ENCODE peak calls at places on chromosomes 1 and 21, in seven cellular contexts. P, I, X, R, O, C and H are unnamed samples.
A peak's percentile ranks its signal among the peaks of the same experiment; 100 is the strongest.

GRCh38 chr1:229871078-229871676 is 195.9 kb upstream of the GALNT2 start:
- DNase-seq in P (no peak), I (no peak), X (no peak), R (no peak), O (no peak), C (no peak), H (no peak)

GRCh38 chr21:16116798-16117197 is 387.0 kb downstream of the USP25 start:
- DNase-seq in P (no peak), I (no peak), X (no peak), R (no peak), O (no peak), C (no peak), H (no peak)

GRCh38 chr1:178581351-178581951 is 68.5 kb downstream of the TEX35 start:
- DNase-seq in P (no peak), I (peak; percentile 68), X (no peak), R (peak; percentile 91), O (no peak), C (no peak), H (no peak)

GRCh38 chr21:39961251-39961650 is 94.0 kb downstream of the PCP4 start:
- DNase-seq in P (no peak), I (no peak), X (no peak), R (no peak), O (no peak), C (no peak), H (no peak)

GRCh38 chr1:97114842-97115241 is 393.3 kb downstream of the PTBP2 start:
- DNase-seq in P (peak; percentile 44), I (no peak), X (no peak), R (peak; percentile 24), O (no peak), C (peak; percentile 90), H (no peak)

GRCh38 chr1:31987231-31987630 is 26.4 kb upstream of the KHDRBS1 start:
- DNase-seq in P (peak; percentile 32), I (no peak), X (peak; percentile 42), R (peak; percentile 39), O (no peak), C (no peak), H (no peak)

GRCh38 chr1:181737056-181737455 is 253.7 kb downstream of the CACNA1E start:
- DNase-seq in P (no peak), I (no peak), X (no peak), R (peak; percentile 19), O (no peak), C (no peak), H (no peak)

GRCh38 chr1:7050751-7051665 is 265.8 kb downstream of the CAMTA1 start:
- DNase-seq in P (no peak), I (no peak), X (no peak), R (no peak), O (no peak), C (no peak), H (no peak)

GRCh38 chr1:229116114-229116513 is 154.8 kb upstream of the RAB4A start:
- DNase-seq in P (no peak), I (peak; percentile 68), X (no peak), R (no peak), O (no peak), C (no peak), H (no peak)

GRCh38 chr21:45253180-45253579 is 34.5 kb downstream of the POFUT2 start:
- DNase-seq in P (no peak), I (no peak), X (no peak), R (no peak), O (no peak), C (no peak), H (peak; percentile 34)

GRCh38 chr1:51618715-51619114 is 1.8 kb downstream of the OSBPL9 start:
- DNase-seq in P (no peak), I (no peak), X (no peak), R (no peak), O (no peak), C (no peak), H (no peak)
- H3K4me1 ChIP-seq in P (peaks cover 36% of the 10 kb centered on the region), I (peaks cover 60% of the 10 kb centered on the region), X (peaks cover 9% of the 10 kb centered on the region), R (peaks cover 15% of the 10 kb centered on the region), O (peaks cover 21% of the 10 kb centered on the region), C (peaks cover 17% of the 10 kb centered on the region), H (peaks cover 62% of the 10 kb centered on the region)

GRCh38 chr1:4626560-4627319 is 27.7 kb upstream of the AJAP1 start:
- DNase-seq in P (no peak), I (no peak), X (no peak), R (no peak), O (no peak), C (no peak), H (no peak)

GRCh38 chr1:4622821-4623220 is 31.6 kb upstream of the AJAP1 start:
- DNase-seq in P (no peak), I (no peak), X (no peak), R (no peak), O (no peak), C (no peak), H (no peak)

GRCh38 chr1:4626061-4626460 is 28.3 kb upstream of the AJAP1 start:
- DNase-seq in P (no peak), I (no peak), X (no peak), R (no peak), O (no peak), C (no peak), H (no peak)

GRCh38 chr1:4624141-4624715 is 30.2 kb upstream of the AJAP1 start:
- DNase-seq in P (no peak), I (no peak), X (no peak), R (no peak), O (no peak), C (no peak), H (no peak)

DNA sequence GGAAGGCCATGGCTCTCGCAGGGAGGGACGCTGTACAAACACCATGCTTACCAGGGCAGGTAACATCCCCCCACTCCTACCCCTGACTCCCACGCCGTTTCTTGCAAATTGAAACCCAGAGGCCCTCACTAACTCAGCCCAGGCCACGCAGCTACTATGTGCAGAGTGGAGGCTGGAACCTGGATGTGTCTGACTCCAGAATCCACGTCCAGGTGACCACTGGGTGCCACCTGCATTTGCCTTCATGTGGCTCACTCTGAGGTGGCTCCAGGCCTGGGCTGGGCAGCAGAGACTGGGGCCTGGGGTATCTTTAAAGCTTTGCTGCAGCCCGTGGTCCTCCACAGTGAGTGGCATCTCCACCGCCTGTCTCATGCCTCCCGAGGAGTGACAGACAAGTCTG is 29.6 kb upstream of the AJAP1 start:
- DNase-seq in P (no peak), I (no peak), X (no peak), R (no peak), O (no peak), C (no peak), H (no peak)
- H3K9me3 ChIP-seq in P (peaks cover 9% of the 10 kb centered on the region), I (no peaks in the 10 kb centered on the region), X (no peaks in the 10 kb centered on the region), R (no peaks in the 10 kb centered on the region), O (no peaks in the 10 kb centered on the region), C (no peaks in the 10 kb centered on the region), H (peaks cover 10% of the 10 kb centered on the region)

DNA sequence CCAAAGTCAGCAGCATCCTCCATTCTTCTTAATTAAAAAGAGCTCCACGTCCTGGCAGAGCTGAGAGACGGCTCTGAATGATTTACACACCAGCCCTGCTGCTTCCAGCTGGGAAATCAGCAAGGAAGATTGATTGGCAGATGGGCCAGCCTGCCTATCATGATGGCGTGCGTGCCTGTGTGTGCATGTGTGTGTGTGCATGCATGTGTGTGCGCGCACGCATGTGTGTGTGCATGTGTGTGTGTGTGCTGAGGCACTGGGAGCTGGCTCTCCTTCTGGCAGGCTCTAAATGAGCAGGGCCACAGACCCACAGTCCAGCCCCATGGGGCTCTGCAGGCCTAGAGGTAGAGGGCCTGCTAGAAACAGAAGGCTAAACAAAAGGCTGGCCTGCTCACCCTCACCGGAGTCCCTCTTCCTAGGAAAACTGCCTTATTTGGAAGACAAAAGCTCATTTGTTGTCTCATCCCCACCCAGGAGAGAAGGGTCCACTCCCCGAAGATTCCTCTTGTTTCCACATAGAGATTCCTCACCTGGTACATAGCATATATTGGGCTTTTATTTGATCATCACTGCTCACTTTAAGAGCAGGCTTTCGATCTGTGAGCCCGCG is 6.0 kb downstream of the KLHDC8A start:
- DNase-seq in P (no peak), I (no peak), X (no peak), R (peak; percentile 66), O (no peak), C (peak; percentile 76), H (no peak)
- H3K4me1 ChIP-seq in P (peaks cover 8% of the 10 kb centered on the region), I (peaks cover 22% of the 10 kb centered on the region), X (peaks cover 8% of the 10 kb centered on the region), R (peaks cover 74% of the 10 kb centered on the region), O (no peaks in the 10 kb centered on the region), C (peaks cover 49% of the 10 kb centered on the region), H (no peaks in the 10 kb centered on the region)

DNA sequence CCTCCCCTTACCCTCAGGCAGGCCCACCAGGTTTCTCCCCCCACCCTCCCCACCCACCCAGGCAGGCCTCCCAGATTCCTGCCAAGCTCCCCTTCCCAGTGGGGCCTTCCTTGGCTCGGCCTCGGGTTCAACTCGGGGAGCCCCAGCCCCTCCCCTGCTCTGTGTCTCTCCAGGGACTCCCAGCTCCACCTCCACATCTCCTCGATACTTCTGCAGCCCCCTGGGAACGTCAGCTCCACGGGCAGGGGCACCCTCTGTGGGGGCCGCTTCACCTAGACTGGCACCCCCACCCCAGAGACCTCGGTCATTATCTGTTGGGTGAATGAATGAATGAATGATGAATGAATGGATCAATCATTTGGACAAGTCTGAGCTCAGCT is 775 bp downstream of the MMEL1 start:
- DNase-seq in P (no peak), I (no peak), X (no peak), R (no peak), O (no peak), C (no peak), H (no peak)
- H3K9me3 ChIP-seq in P (no peaks in the 10 kb centered on the region), I (peaks cover 5% of the 10 kb centered on the region), X (no peaks in the 10 kb centered on the region), R (no peaks in the 10 kb centered on the region), O (no peaks in the 10 kb centered on the region), C (peaks cover 8% of the 10 kb centered on the region), H (no peaks in the 10 kb centered on the region)

GRCh38 chr1:235865565-235866206 is 1.0 kb downstream of the LYST start:
- DNase-seq in P (no peak), I (no peak), X (no peak), R (no peak), O (no peak), C (no peak), H (no peak)
- H3K4me1 ChIP-seq in P (no peaks in the 10 kb centered on the region), I (peaks cover 43% of the 10 kb centered on the region), X (peaks cover 7% of the 10 kb centered on the region), R (peaks cover 11% of the 10 kb centered on the region), O (peaks cover 34% of the 10 kb centered on the region), C (peaks cover 5% of the 10 kb centered on the region), H (peaks cover 27% of the 10 kb centered on the region)

GRCh38 chr1:4219826-4220225 is 319.8 kb upstream of the C1orf174 start:
- DNase-seq in P (no peak), I (no peak), X (no peak), R (no peak), O (no peak), C (no peak), H (no peak)
- H3K9me3 ChIP-seq in P (peaks cover 8% of the 10 kb centered on the region), I (no peaks in the 10 kb centered on the region), X (no peaks in the 10 kb centered on the region), R (no peaks in the 10 kb centered on the region), O (no peaks in the 10 kb centered on the region), C (no peaks in the 10 kb centered on the region), H (peaks cover 10% of the 10 kb centered on the region)

GRCh38 chr1:156124557-156125483 is 10.3 kb downstream of the LMNA start:
- DNase-seq in P (peak; percentile 59), I (peak; percentile 81), X (no peak), R (no peak), O (peak; percentile 60), C (no peak), H (no peak)
- H3K4me1 ChIP-seq in P (peaks cover 90% of the 10 kb centered on the region), I (peaks cover 100% of the 10 kb centered on the region), X (peaks cover 83% of the 10 kb centered on the region), R (peaks cover 31% of the 10 kb centered on the region), O (peaks cover 73% of the 10 kb centered on the region), C (peaks cover 68% of the 10 kb centered on the region), H (peaks cover 100% of the 10 kb centered on the region)